ENCODE peak calls at places on chromosome 18, in five cellular contexts. Q is Caki2; O is left ventricle myocardium superior; U is left cardiac atrium; C is stimulated activated CD4-positive, alpha-beta T cell treated with anti-CD3 and anti-CD28 coated beads, Interleukin-12 subunit alpha, Interleukin-12 subunit beta, amount 100 ng/mL, for 24 hours. L is an unnamed sample.

GRCh38 chr18:25759111-25759510 is 331.3 kb downstream of the SS18 start:
- DNase-seq in Q (no peak), O (no peak), U (no peak), C (no peak), L (no peak)

GRCh38 chr18:27723168-27723567 is 453.8 kb downstream of the CDH2 start:
- DNase-seq in Q (no peak), O (no peak), U (no peak), C (no peak), L (no peak)

GRCh38 chr18:62337336-62337735 is 12.2 kb downstream of the TNFRSF11A start:
- DNase-seq in Q (no peak), O (no peak), U (no peak), C (no peak), L (no peak)

GRCh38 chr18:23793985-23794867 is 105.0 kb downstream of the LAMA3 start:
- DNase-seq in Q (no peak), O (no peak), U (no peak), C (no peak), L (no peak)

GRCh38 chr18:76405761-76406356 is 89.2 kb downstream of the ZNF516 start:
- DNase-seq in Q (no peak), O (peak), U (peak), C (no peak), L (peak)

GRCh38 chr18:9609190-9609589 is 5.2 kb downstream of the PPP4R1 start:
- DNase-seq in Q (no peak), O (no peak), U (no peak), C (no peak), L (no peak)

GRCh38 chr18:48399303-48400075 is 9.7 kb downstream of the ZBTB7C start:
- DNase-seq in Q (no peak), O (no peak), U (no peak), C (no peak), L (no peak)

GRCh38 chr18:12086249-12086648 is 7.4 kb upstream of the ANKRD62 start:
- DNase-seq in Q (no peak), O (no peak), U (no peak), C (no peak), L (no peak)

GRCh38 chr18:64337018-64337417 is 188.1 kb upstream of the LINC00305 start:
- DNase-seq in Q (no peak), O (no peak), U (no peak), C (no peak), L (no peak)

GRCh38 chr18:23719634-23720201 is 30.5 kb downstream of the LAMA3 start:
- DNase-seq in Q (peak), O (no peak), U (peak), C (no peak), L (no peak)

GRCh38 chr18:76457475-76457874 is 37.6 kb downstream of the ZNF516 start:
- DNase-seq in Q (peak), O (no peak), U (no peak), C (no peak), L (peak)

GRCh38 chr18:49846718-49847470 is 33.6 kb upstream of the ACAA2 start:
- DNase-seq in Q (no peak), O (no peak), U (no peak), C (no peak), L (no peak)

GRCh38 chr18:49847524-49847923 is 34.2 kb upstream of the ACAA2 start:
- DNase-seq in Q (no peak), O (no peak), U (no peak), C (no peak), L (no peak)

GRCh38 chr18:22935431-22935830 is 2.3 kb downstream of the RBBP8 start:
- DNase-seq in Q (no peak), O (no peak), U (no peak), C (no peak), L (no peak)

GRCh38 chr18:3593381-3593903 is 143.5 kb downstream of the TGIF1 start:
- DNase-seq in Q (peak), O (no peak), U (peak), C (no peak), L (peak)

GRCh38 chr18:69705987-69706386 is 241.7 kb downstream of the CD226 start:
- DNase-seq in Q (no peak), O (no peak), U (no peak), C (no peak), L (no peak)

GRCh38 chr18:9147440-9148238 is 11.1 kb downstream of the ANKRD12 start:
- DNase-seq in Q (peak), O (no peak), U (no peak), C (no peak), L (peak)

GRCh38 chr18:61575419-61575818 is 242.2 kb downstream of the CDH20 start:
- DNase-seq in Q (no peak), O (no peak), U (no peak), C (no peak), L (no peak)

GRCh38 chr18:45255142-45255890 is 360.0 kb upstream of the SLC14A2 start:
- DNase-seq in Q (no peak), O (no peak), U (no peak), C (no peak), L (no peak)

GRCh38 chr18:56085561-56085960 is 497.6 kb upstream of the TCF4 start:
- DNase-seq in Q (no peak), O (no peak), U (peak), C (no peak), L (no peak)

GRCh38 chr18:74284501-74285004 is 7.2 kb downstream of the CYB5A start:
- DNase-seq in Q (no peak), O (peak), U (no peak), C (no peak), L (no peak)

GRCh38 chr18:32624182-32624723 is 148.6 kb downstream of the KLHL14 start:
- DNase-seq in Q (no peak), O (no peak), U (no peak), C (no peak), L (no peak)

GRCh38 chr18:49814147-49814499 is 790 bp upstream of the ACAA2 start:
- DNase-seq in Q (peak), O (no peak), U (peak), C (peak), L (no peak)

GRCh38 chr18:75727479-75727878 is 300.0 kb upstream of the SMIM21 start:
- DNase-seq in Q (no peak), O (peak), U (peak), C (no peak), L (peak)

GRCh38 chr18:58990720-58991119 is 126.0 kb downstream of the ZNF532 start:
- DNase-seq in Q (no peak), O (no peak), U (no peak), C (no peak), L (no peak)

GRCh38 chr18:48546411-48546810 is 7.6 kb downstream of the CTIF start:
- DNase-seq in Q (no peak), O (no peak), U (no peak), C (no peak), L (no peak)

GRCh38 chr18:45916302-45916701 is 50.8 kb downstream of the EPG5 start:
- DNase-seq in Q (no peak), O (no peak), U (no peak), C (no peak), L (no peak)

GRCh38 chr18:77108001-77108692 is 24.4 kb downstream of the MBP start:
- DNase-seq in Q (no peak), O (no peak), U (no peak), C (no peak), L (peak)

GRCh38 chr18:67305466-67305865 is 211.1 kb downstream of the DSEL start:
- DNase-seq in Q (no peak), O (no peak), U (no peak), C (no peak), L (no peak)

GRCh38 chr18:79872852-79873444 is 75.2 kb downstream of the KCNG2 start:
- DNase-seq in Q (no peak), O (peak), U (no peak), C (no peak), L (peak)